ENCODE peak calls at places on chromosomes 11 and 22, in four cellular contexts. G, L, E and O are unnamed samples.

GRCh38 chr11:113248702-113249490 is 65.5 kb upstream of the TTC12 start:
- DNase-seq in E (no peak), L (no peak), G (no peak), O (no peak)

GRCh38 chr11:63023851-63024648 is 8.4 kb upstream of the SLC22A8 start:
- DNase-seq in E (peak; percentile 55), L (no peak), G (peak; percentile 81), O (peak; percentile 97)

GRCh38 chr11:46490576-46491100 is 99.1 kb upstream of the CHRM4 start:
- DNase-seq in E (no peak), L (no peak), G (no peak), O (no peak)

GRCh38 chr11:284081-285020 is 4.6 kb upstream of the PGGHG start:
- DNase-seq in E (no peak), G (no peak), L (no peak), O (peak; percentile 45)

GRCh38 chr11:13663631-13664071 is 4.8 kb upstream of the FAR1 start:
- DNase-seq in E (no peak), G (no peak), L (no peak), O (no peak)

GRCh38 chr11:119493712-119494111 is 70.7 kb upstream of the THY1 start:
- DNase-seq in G (peak; percentile 61), E (no peak), L (no peak), O (no peak)

GRCh38 chr22:49855491-49855911 is 1.9 kb downstream of the ZBED4 start:
- DNase-seq in G (peak; percentile 20), L (no peak), E (no peak), O (no peak)

GRCh38 chr11:44889266-44889665 is 61.4 kb downstream of the TP53I11 start:
- DNase-seq in E (no peak), G (no peak), L (no peak), O (no peak)

GRCh38 chr22:18110194-18110943 is at the start of gene TUBA8:
- DNase-seq in L (no peak), E (no peak), G (no peak), O (peak; percentile 61)

GRCh38 chr11:93287434-93287833 is 43.1 kb upstream of the DEUP1 start:
- DNase-seq in L (no peak), E (no peak), G (no peak), O (no peak)

GRCh38 chr11:122439911-122440782 is 215.4 kb upstream of the UBASH3B start:
- DNase-seq in E (peak; percentile 83), G (no peak), L (no peak), O (no peak)

DNA sequence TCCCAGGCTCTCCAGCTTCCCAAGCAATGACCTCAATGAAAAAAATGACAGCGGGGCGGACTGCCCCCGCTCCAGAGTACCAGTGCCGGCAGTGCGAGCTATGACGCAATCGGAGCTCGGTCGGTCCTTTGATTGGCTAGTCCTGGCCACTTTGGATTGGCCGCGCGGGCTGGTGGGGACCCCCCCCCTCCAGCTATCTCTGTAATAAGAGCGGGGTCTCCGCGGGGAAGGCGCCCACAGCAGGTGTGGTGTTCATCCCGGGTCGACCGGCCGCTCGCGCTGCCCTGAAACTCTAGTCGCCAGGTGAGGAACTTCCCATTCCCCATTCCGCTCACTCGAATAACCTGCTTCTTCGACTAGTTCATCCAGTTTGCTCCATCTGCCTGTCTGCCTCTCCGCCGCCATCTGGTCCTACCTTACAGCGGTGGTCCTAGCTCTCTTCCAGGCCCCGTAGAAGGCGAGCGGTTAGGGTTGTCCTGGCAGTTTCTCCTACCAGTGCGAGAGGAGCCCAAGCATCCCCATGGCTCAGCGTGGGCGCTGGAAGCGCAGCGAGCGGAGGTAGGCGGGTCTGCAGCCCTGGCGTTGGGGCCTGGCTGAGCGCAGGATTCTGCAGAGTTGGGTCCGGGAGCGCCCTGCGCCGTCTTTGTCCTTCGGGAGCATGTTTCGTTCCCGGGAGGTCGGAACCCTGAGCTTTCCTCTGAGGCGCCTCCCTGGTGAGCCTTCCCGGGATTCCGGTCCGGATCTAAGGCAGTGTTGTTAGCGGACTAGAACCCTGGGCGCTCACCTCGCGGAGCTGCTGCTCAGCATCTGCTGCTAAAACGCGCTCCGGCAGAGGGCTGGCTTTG is at the start of gene CALCB:
- DNase-seq in L (no peak), E (no peak), G (no peak), O (no peak)
- TF ChIP-seq USF2 in L (no peak), E (no peak), G (no peak), O (no peak)

DNA sequence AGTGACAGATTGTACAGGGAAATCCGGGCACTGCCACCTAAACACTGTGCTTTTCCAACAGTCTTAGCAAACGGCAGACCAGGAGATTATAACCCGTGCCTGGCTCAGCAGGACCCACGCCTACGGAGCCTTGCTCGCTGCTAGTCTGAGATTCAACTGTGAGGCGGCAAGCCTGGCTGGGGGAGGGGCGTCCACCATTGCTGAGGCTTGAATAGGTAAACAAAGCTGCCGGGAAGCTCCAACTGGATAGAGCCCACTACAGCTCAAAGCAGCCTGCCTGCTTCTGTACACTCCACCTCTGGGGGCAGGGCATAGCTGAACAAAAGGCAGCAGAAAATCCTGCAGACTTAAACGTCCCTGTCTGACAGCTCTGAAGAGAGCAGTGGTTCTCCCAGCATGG is 13.3 kb upstream of the OR52M1 start:
- DNase-seq in G (no peak), L (no peak), E (peak; percentile 24), O (no peak)
- TF ChIP-seq SIN3A in G (no peak), L (no peak), E (no peak), O (no peak)

DNA sequence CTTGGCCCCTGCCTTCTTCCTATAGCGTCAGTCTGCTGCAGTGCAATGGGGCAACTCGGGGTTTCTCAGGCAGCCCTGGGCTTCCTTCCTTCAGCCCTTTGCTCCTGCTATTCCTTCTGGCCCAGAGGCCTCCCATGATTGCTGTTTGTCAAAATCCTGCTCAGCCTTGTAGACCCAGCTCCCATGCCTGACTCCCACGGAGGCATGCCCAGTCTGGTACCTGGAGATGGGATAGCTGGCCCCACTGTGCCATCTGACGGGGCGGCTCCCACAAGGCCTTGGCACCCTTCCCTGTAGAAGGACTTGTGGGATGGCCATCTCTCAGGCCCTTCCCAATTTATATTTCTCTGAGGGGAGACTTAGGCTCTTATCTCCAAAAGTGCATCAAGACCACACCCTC is 590 bp upstream of the CD6 start:
- DNase-seq in E (no peak), L (no peak), G (no peak), O (no peak)
- TF ChIP-seq CREB1 in E (no peak), L (no peak), G (no peak), O (no peak)

DNA sequence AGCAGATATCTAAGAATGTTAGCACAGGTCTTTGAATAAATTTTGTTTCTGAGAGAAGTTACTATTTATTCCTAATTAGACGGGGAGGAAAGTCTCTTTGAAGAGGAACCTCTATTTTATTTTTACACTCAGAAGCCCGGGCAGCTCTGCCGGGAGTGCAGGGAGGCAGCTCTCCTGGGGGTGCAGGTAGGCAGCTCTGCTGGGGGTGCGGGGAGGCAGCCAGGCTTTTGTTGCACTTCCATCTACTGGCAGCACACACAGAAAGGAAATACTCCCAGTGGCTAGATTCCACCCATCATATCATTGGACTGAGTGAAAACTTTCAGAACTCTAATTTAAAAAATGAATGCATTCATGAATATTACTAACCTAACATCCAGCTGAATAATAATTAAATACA is 24.6 kb downstream of the OR10A6 start:
- DNase-seq in L (no peak), E (no peak), G (no peak), O (no peak)
- TF ChIP-seq USF2 in L (no peak), E (no peak), G (no peak), O (no peak)

DNA sequence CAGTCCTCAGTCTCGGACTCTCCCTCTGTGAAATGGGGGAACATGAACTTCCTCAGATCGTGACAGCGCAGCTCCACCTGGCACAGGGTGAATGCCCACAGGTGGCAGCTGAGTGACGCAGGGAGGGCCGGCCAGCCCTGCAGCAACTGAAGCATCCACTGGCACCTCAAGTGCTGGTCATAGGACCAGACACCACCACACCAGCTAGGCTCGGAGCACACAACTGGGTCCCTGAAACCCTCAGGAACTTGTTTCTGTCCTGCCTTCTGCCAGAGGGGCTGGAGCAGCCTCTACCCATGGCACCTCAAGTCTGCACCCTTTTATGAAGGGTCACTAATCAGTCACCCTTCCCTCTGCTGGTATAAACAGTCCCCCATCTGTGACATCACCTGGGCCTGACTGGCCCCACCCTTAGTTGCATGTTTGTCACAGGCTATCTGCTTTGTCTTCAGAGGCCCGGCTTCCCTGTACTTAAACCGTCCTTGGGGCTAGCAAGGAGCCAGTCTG is 7.4 kb upstream of the CDC42BPG start:
- DNase-seq in E (no peak), L (no peak), G (no peak), O (no peak)
- TF ChIP-seq SIN3A in E (no peak), L (no peak), G (no peak), O (no peak)

GRCh38 chr22:33579448-33580093 is 340.7 kb downstream of the LARGE1 start:
- DNase-seq in L (no peak), E (peak; percentile 81), G (peak; percentile 41), O (peak; percentile 53)
- TF ChIP-seq CREB1 in L (no peak), E (no peak), G (no peak), O (no peak)

DNA sequence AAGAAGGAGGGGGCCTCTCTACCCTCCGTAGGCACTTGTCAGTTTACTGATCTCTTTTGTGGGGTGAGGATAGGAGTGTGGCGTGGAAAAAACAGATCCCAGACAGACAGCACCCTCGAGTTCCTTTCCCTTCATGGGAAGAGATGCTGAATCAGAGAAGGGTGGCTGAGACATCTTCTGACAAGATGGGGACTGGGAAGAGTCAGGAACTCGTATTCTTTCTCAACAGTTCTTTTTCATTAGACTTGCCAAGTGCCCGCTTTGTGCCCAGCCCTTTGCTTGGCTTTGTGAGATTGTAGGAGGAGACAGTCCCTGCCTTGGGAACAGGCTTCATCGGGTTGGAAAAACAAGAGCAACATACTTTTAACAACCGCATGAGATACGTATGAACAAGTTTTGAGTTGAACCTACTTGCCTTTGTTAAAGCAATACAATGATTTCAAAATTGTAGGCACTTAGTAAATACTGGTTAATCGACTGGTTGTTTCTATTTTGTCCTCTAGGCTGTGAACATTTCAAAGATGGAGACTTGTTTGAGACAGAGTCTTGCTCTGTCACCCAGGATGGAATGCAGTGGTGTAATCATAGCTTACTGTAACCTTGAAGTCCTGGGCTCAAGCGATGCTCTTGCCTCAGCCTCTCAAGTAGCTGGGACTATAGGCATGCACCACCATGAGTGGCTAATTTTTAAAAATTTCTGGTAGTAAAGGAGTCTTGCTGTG is 1.1 kb downstream of the RRM1 start:
- DNase-seq in E (peak; percentile 44), L (no peak), G (peak; percentile 55), O (no peak)
- TF ChIP-seq USF2 in E (no peak), L (no peak), G (no peak), O (no peak)

GRCh38 chr11:65334696-65335295 is 1.1 kb downstream of the DPF2 start:
- DNase-seq in L (no peak), E (no peak), G (no peak), O (no peak)

GRCh38 chr11:65338680-65339079 is 5.0 kb downstream of the DPF2 start:
- DNase-seq in E (no peak), L (no peak), G (peak; percentile 51), O (no peak)

GRCh38 chr11:65340226-65340625 is 6.6 kb downstream of the DPF2 start:
- DNase-seq in L (no peak), G (no peak), E (no peak), O (no peak)
- TF ChIP-seq SIN3A in L (no peak), G (no peak), E (no peak), O (no peak)

GRCh38 chr22:21634844-21635243 is 2.3 kb downstream of the CCDC116 start:
- DNase-seq in G (no peak), E (no peak), L (no peak), O (no peak)
- TF ChIP-seq CREB1 in G (no peak), E (no peak), L (no peak), O (no peak)

GRCh38 chr11:64268687-64269379 is 15.6 kb downstream of the BAD start:
- DNase-seq in G (peak; percentile 79), E (peak; percentile 33), L (no peak), O (peak; percentile 76)
- TF ChIP-seq USF2 in G (no peak), E (no peak), L (no peak), O (no peak)